ENCODE peak calls at places on chromosome 5, in four cellular contexts. T, F, Y and N are unnamed samples.

GRCh38 chr5:9644630-9645029 is 14.5 kb upstream of the TAS2R1 start:
- DNase-seq in T (no peak), F (no peak), Y (no peak), N (no peak)

GRCh38 chr5:138542120-138542955 is 698 bp downstream of the ETF1 start:
- DNase-seq in T (no peak), F (peak; percentile 11), Y (peak; percentile 59), N (no peak)

GRCh38 chr5:181059297-181060230 is 19.5 kb downstream of the BTNL9 start:
- DNase-seq in T (no peak), F (no peak), Y (peak; percentile 77), N (no peak)

GRCh38 chr5:88089757-88090390 is 178.8 kb downstream of the TMEM161B start:
- DNase-seq in T (no peak), F (no peak), Y (peak; percentile 56), N (no peak)

GRCh38 chr5:34656700-34657549 is 797 bp downstream of the RAI14 start:
- DNase-seq in T (peak; percentile 22), F (no peak), Y (peak; percentile 66), N (peak; percentile 45)

GRCh38 chr5:20286512-20286911 is 298.5 kb upstream of the CDH18 start:
- DNase-seq in T (no peak), F (no peak), Y (no peak), N (no peak)

GRCh38 chr5:4233671-4234070 is 638.0 kb downstream of the IRX1 start:
- DNase-seq in T (no peak), F (no peak), Y (peak; percentile 61), N (no peak)

GRCh38 chr5:95858023-95858461 is 35.5 kb upstream of the GLRX start:
- DNase-seq in T (peak; percentile 38), F (no peak), Y (no peak), N (peak; percentile 32)

GRCh38 chr5:69335341-69335975 is 2.9 kb upstream of the CCDC125 start:
- DNase-seq in T (no peak), F (no peak), Y (no peak), N (no peak)

GRCh38 chr5:95959964-95960801 is 1.5 kb downstream of the ELL2 start:
- DNase-seq in T (peak; percentile 25), F (no peak), Y (no peak), N (no peak)

GRCh38 chr5:132102944-132103343 is 29.4 kb downstream of the CSF2 start:
- DNase-seq in T (no peak), F (no peak), Y (no peak), N (no peak)

GRCh38 chr5:173920866-173921265 is 32.7 kb downstream of the CPEB4 start:
- DNase-seq in T (no peak), F (no peak), Y (no peak), N (no peak)

GRCh38 chr5:74541381-74541781 is 99.1 kb downstream of the ENC1 start:
- DNase-seq in T (no peak), F (no peak), Y (no peak), N (no peak)

GRCh38 chr5:74543162-74543995 is 97.1 kb downstream of the ENC1 start:
- DNase-seq in T (no peak), F (no peak), Y (peak; percentile 89), N (peak; percentile 41)

GRCh38 chr5:107529618-107530017 is 141.1 kb downstream of the EFNA5 start:
- DNase-seq in T (no peak), F (no peak), Y (no peak), N (no peak)

GRCh38 chr5:179246227-179246626 is 99.0 kb downstream of the ADAMTS2 start:
- DNase-seq in T (no peak), F (no peak), Y (peak; percentile 48), N (no peak)

GRCh38 chr5:83718936-83719495 is 1.6 kb downstream of the HAPLN1 start:
- DNase-seq in T (no peak), F (no peak), Y (no peak), N (no peak)

GRCh38 chr5:83720805-83721431 is at the start of gene HAPLN1:
- DNase-seq in T (no peak), F (no peak), Y (peak; percentile 76), N (no peak)

GRCh38 chr5:83715316-83716060 is 5.2 kb downstream of the HAPLN1 start:
- DNase-seq in T (no peak), F (no peak), Y (no peak), N (no peak)

GRCh38 chr5:83714780-83715179 is 5.9 kb downstream of the HAPLN1 start:
- DNase-seq in T (no peak), F (no peak), Y (peak; percentile 58), N (no peak)

GRCh38 chr5:83718195-83718825 is 2.3 kb downstream of the HAPLN1 start:
- DNase-seq in T (peak; percentile 55), F (no peak), Y (peak; percentile 69), N (no peak)
- H3K4me3 ChIP-seq in T (no peak overlapping the region), F (no peak overlapping the region), Y (no peak overlapping the region), N (no peak overlapping the region)

GRCh38 chr5:177412603-177413233 is 3.4 kb upstream of the F12 start:
- DNase-seq in T (no peak), F (no peak), Y (no peak), N (no peak)
- H3K4me3 ChIP-seq in T (no peak overlapping the region), F (no peak overlapping the region), Y (no peak overlapping the region), N (no peak overlapping the region)

DNA sequence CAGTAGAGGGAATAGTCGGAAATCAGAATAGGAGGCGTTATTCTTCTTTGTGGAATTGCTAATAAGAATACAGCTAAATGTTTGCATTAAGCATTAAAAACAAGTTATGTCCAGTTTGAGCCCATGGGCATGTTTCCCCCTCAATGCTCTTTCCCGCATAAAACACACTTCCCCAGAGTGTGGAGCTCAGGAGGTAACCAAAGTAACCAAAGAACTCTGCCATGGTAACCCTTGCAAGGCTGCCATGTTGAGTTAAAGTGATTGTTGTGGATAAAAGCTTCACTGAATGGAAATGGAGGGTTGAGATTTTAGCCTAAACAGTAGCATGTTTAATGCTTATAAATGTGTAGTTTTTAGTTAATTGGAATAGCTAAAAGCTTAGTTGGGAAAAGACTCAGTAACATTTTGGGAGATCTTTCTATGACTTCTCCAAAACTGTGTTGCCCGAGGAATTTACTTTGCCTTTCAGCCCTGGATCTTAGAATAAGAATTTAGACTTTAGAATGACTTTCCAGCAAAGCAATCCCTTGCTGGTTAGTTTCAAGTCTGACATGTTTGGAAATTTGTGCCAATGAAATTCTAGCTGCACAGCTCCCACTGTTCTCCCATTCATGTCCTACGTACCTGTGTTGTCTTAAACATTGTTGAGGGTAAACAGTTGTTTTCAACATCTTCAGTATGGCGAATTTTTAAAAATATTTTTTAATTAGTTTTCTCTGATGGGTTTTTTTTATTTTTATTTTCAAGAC is 111.2 kb downstream of the CCDC192 start:
- DNase-seq in T (no peak), F (no peak), Y (no peak), N (no peak)
- H3K4me3 ChIP-seq in T (no peak overlapping the region), F (no peak overlapping the region), Y (no peak overlapping the region), N (no peak overlapping the region)

DNA sequence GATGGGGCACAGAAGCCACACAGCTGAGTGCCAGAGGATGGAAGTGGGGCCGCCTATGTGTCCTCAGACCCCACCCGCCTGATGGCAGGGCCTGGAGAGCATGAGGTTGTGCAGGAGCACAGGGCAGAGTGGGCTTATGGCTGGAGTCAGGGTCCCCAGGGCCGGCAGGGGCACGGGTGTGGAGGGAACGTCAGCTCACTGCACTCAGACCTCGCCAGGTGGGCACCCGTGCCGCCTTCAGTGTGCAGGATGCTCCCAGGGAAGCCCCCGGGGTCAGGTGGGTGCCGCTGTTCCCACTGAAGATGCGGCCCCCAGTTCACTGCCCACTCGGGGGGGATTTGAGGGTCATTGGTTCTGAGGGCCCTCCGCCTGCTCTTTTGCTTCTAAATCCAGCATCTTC is 34.9 kb downstream of the EXOC3 start:
- DNase-seq in T (no peak), F (no peak), Y (no peak), N (no peak)
- H3K4me3 ChIP-seq in T (no peak overlapping the region), F (no peak overlapping the region), Y (no peak overlapping the region), N (no peak overlapping the region)